ENCODE peak calls at places on chromosomes 6 and 20, in eight cellular contexts. I is NCI-H2029; Q is islet precursor cell; A is LoVo; Y is AG10803; F is activated CD4-positive, alpha-beta T cell treated with anti-CD3 and anti-CD28 coated beads for 1 hour; H is MCF 10A; N is Kasumi-1. C is an unnamed sample.

GRCh38 chr6:146895101-146895771 is 296.5 kb downstream of the ADGB start:
- DNase-seq in N (no peak), A (no peak), H (no peak), I (no peak), Q (no peak), F (no peak), Y (no peak), C (no peak)

GRCh38 chr6:25136879-25137278 is 142.3 kb upstream of the CARMIL1 start:
- DNase-seq in Q (no peak), N (no peak), A (no peak), F (no peak), Y (peak), I (peak), H (peak), C (no peak)

GRCh38 chr6:12160350-12160749 is 129.8 kb upstream of the EDN1 start:
- DNase-seq in H (peak), A (no peak), I (no peak), F (no peak), N (no peak), Y (peak), Q (no peak), C (no peak)

GRCh38 chr20:12409501-12409900 is 491.8 kb downstream of the BTBD3 start:
- DNase-seq in N (no peak), Y (no peak), I (no peak), H (peak), F (no peak), Q (no peak), A (peak), C (no peak)

GRCh38 chr20:46252352-46253091 is 55.8 kb downstream of the CDH22 start:
- DNase-seq in I (no peak), N (no peak), H (no peak), Q (no peak), Y (no peak), A (no peak), F (no peak), C (no peak)

GRCh38 chr6:43673444-43674063 is 14.0 kb downstream of the MRPS18A start:
- DNase-seq in F (no peak), H (no peak), N (no peak), A (no peak), Q (no peak), I (no peak), Y (no peak), C (no peak)

GRCh38 chr6:13457577-13457976 is 29.8 kb downstream of the GFOD1 start:
- DNase-seq in A (no peak), N (no peak), Y (no peak), Q (no peak), I (no peak), F (no peak), H (no peak), C (no peak)

GRCh38 chr6:43625393-43625992 is 3.6 kb downstream of the GTPBP2 start:
- DNase-seq in N (no peak), F (no peak), H (no peak), Y (no peak), I (no peak), Q (no peak), A (no peak), C (no peak)

GRCh38 chr6:106684011-106684410 is 54.6 kb downstream of the QRSL1 start:
- DNase-seq in A (no peak), Q (no peak), H (no peak), N (no peak), F (no peak), Y (no peak), I (no peak), C (no peak)

GRCh38 chr6:1376653-1377052 is 12.7 kb upstream of the FOXF2 start:
- DNase-seq in A (no peak), F (no peak), I (no peak), Q (no peak), Y (no peak), N (no peak), H (no peak), C (no peak)

GRCh38 chr6:75893776-75894152 is 144.7 kb downstream of the MYO6 start:
- DNase-seq in F (no peak), Y (peak), H (no peak), A (no peak), Q (no peak), N (no peak), I (no peak), C (no peak)

GRCh38 chr20:61564628-61565027 is 312.6 kb downstream of the CDH4 start:
- DNase-seq in H (no peak), A (no peak), Y (no peak), F (no peak), N (no peak), I (no peak), Q (no peak), C (no peak)

GRCh38 chr6:133259561-133259960 is 18.4 kb downstream of the EYA4 start:
- DNase-seq in A (peak), Q (no peak), N (no peak), F (no peak), I (no peak), H (no peak), Y (no peak), C (no peak)

C was measured in ELF-1.